ENCODE peak calls at places on chromosomes 5 and 9, in nine cellular contexts. One of them, this sample, is unnamed.

GRCh38 chr5:68749076-68749475 is 344.7 kb upstream of the SLC30A5 start:
- DNase-seq in NB4: no peak
- DNase-seq in aorta: no peak
- DNase-seq in NCI-H1092 treated with DMSO at 0.1 percent for 48 hours: no peak
- DNase-seq in RPMI7951: no peak
- DNase-seq in T follicular helper cell: no peak
- DNase-seq in amniotic epithelial cell: no peak
- DNase-seq in A549: no peak
- DNase-seq in upper lobe of right lung: no peak
- DNase-seq in this sample: no peak

GRCh38 chr5:78638423-78638822 is 10.1 kb downstream of the LHFPL2 start:
- DNase-seq in upper lobe of right lung: no peak
- DNase-seq in A549: peak; percentile 84
- DNase-seq in T follicular helper cell: no peak
- DNase-seq in NB4: no peak
- DNase-seq in NCI-H1092 treated with DMSO at 0.1 percent for 48 hours: no peak
- DNase-seq in amniotic epithelial cell: peak; percentile 95
- DNase-seq in RPMI7951: peak; percentile 99
- DNase-seq in aorta: peak; percentile 81
- DNase-seq in this sample: no peak

GRCh38 chr5:40507095-40507494 is 172.6 kb upstream of the PTGER4 start:
- DNase-seq in A549: no peak
- DNase-seq in NB4: no peak
- DNase-seq in upper lobe of right lung: no peak
- DNase-seq in RPMI7951: no peak
- DNase-seq in aorta: no peak
- DNase-seq in T follicular helper cell: no peak
- DNase-seq in NCI-H1092 treated with DMSO at 0.1 percent for 48 hours: no peak
- DNase-seq in amniotic epithelial cell: no peak
- DNase-seq in this sample: no peak

GRCh38 chr5:32217886-32218396 is 43.8 kb upstream of the GOLPH3 start:
- DNase-seq in amniotic epithelial cell: peak; percentile 50
- DNase-seq in T follicular helper cell: no peak
- DNase-seq in RPMI7951: peak; percentile 30
- DNase-seq in upper lobe of right lung: no peak
- DNase-seq in aorta: no peak
- DNase-seq in NB4: peak; percentile 43
- DNase-seq in NCI-H1092 treated with DMSO at 0.1 percent for 48 hours: no peak
- DNase-seq in A549: no peak
- DNase-seq in this sample: no peak

GRCh38 chr5:43555895-43556606 is 826 bp downstream of the PAIP1 start:
- DNase-seq in RPMI7951: peak; percentile 29
- DNase-seq in T follicular helper cell: peak; percentile 20
- DNase-seq in NCI-H1092 treated with DMSO at 0.1 percent for 48 hours: peak; percentile 47
- DNase-seq in upper lobe of right lung: peak; percentile 86
- DNase-seq in A549: peak; percentile 56
- DNase-seq in amniotic epithelial cell: peak; percentile 30
- DNase-seq in aorta: peak; percentile 84
- DNase-seq in NB4: peak; percentile 67
- DNase-seq in this sample: no peak

GRCh38 chr9:124264812-124265211 is 7.1 kb downstream of the NEK6 start:
- DNase-seq in RPMI7951: no peak
- DNase-seq in NB4: peak; percentile 42
- DNase-seq in T follicular helper cell: no peak
- DNase-seq in amniotic epithelial cell: peak; percentile 36
- DNase-seq in NCI-H1092 treated with DMSO at 0.1 percent for 48 hours: no peak
- DNase-seq in A549: no peak
- DNase-seq in upper lobe of right lung: no peak
- DNase-seq in aorta: no peak
- DNase-seq in this sample: no peak

GRCh38 chr5:168681556-168682183 is 102.5 kb upstream of the PANK3 start:
- DNase-seq in amniotic epithelial cell: peak; percentile 85
- DNase-seq in NB4: no peak
- DNase-seq in A549: no peak
- DNase-seq in aorta: no peak
- DNase-seq in NCI-H1092 treated with DMSO at 0.1 percent for 48 hours: no peak
- DNase-seq in T follicular helper cell: no peak
- DNase-seq in upper lobe of right lung: no peak
- DNase-seq in RPMI7951: no peak
- DNase-seq in this sample: no peak

GRCh38 chr9:133694686-133695085 is 43.5 kb downstream of the SARDH start:
- DNase-seq in NB4: no peak
- DNase-seq in T follicular helper cell: no peak
- DNase-seq in aorta: no peak
- DNase-seq in A549: no peak
- DNase-seq in upper lobe of right lung: no peak
- DNase-seq in amniotic epithelial cell: no peak
- DNase-seq in NCI-H1092 treated with DMSO at 0.1 percent for 48 hours: no peak
- DNase-seq in RPMI7951: no peak
- DNase-seq in this sample: no peak

GRCh38 chr5:107670028-107670926 is 460 bp downstream of the EFNA5 start:
- DNase-seq in RPMI7951: peak; percentile 8
- DNase-seq in A549: peak; percentile 13
- DNase-seq in upper lobe of right lung: peak; percentile 68
- DNase-seq in NB4: no peak
- DNase-seq in T follicular helper cell: no peak
- DNase-seq in NCI-H1092 treated with DMSO at 0.1 percent for 48 hours: peak; percentile 70
- DNase-seq in amniotic epithelial cell: peak; percentile 23
- DNase-seq in aorta: peak; percentile 81
- DNase-seq in this sample: no peak

GRCh38 chr5:158990979-158991378 is 108.7 kb downstream of the EBF1 start:
- DNase-seq in NCI-H1092 treated with DMSO at 0.1 percent for 48 hours: no peak
- DNase-seq in T follicular helper cell: no peak
- DNase-seq in RPMI7951: no peak
- DNase-seq in amniotic epithelial cell: no peak
- DNase-seq in NB4: no peak
- DNase-seq in upper lobe of right lung: no peak
- DNase-seq in aorta: no peak
- DNase-seq in A549: no peak
- DNase-seq in this sample: no peak

GRCh38 chr9:138023394-138024124 is 146.0 kb downstream of the CACNA1B start:
- DNase-seq in T follicular helper cell: no peak
- DNase-seq in NB4: no peak
- DNase-seq in A549: no peak
- DNase-seq in NCI-H1092 treated with DMSO at 0.1 percent for 48 hours: peak; percentile 47
- DNase-seq in aorta: peak; percentile 56
- DNase-seq in RPMI7951: no peak
- DNase-seq in upper lobe of right lung: peak; percentile 52
- DNase-seq in amniotic epithelial cell: no peak
- DNase-seq in this sample: no peak

GRCh38 chr5:93425102-93425501 is 155.9 kb downstream of the NR2F1-AS1 start:
- DNase-seq in amniotic epithelial cell: no peak
- DNase-seq in A549: no peak
- DNase-seq in aorta: no peak
- DNase-seq in NCI-H1092 treated with DMSO at 0.1 percent for 48 hours: no peak
- DNase-seq in RPMI7951: no peak
- DNase-seq in T follicular helper cell: no peak
- DNase-seq in upper lobe of right lung: no peak
- DNase-seq in NB4: no peak
- DNase-seq in this sample: no peak

GRCh38 chr5:71836084-71836483 is 117.0 kb downstream of the CARTPT start:
- DNase-seq in NB4: no peak
- DNase-seq in aorta: no peak
- DNase-seq in upper lobe of right lung: no peak
- DNase-seq in T follicular helper cell: no peak
- DNase-seq in NCI-H1092 treated with DMSO at 0.1 percent for 48 hours: no peak
- DNase-seq in A549: peak; percentile 10
- DNase-seq in RPMI7951: peak; percentile 4
- DNase-seq in amniotic epithelial cell: peak; percentile 6
- DNase-seq in this sample: no peak

GRCh38 chr5:171521219-171521633 is 101.8 kb downstream of the FGF18 start:
- DNase-seq in NCI-H1092 treated with DMSO at 0.1 percent for 48 hours: no peak
- DNase-seq in aorta: peak; percentile 86
- DNase-seq in upper lobe of right lung: no peak
- DNase-seq in NB4: no peak
- DNase-seq in A549: peak; percentile 89
- DNase-seq in T follicular helper cell: no peak
- DNase-seq in amniotic epithelial cell: peak; percentile 90
- DNase-seq in RPMI7951: peak; percentile 88
- DNase-seq in this sample: peak; percentile 34

GRCh38 chr9:34139477-34140146 is 13.1 kb upstream of the DCAF12 start:
- DNase-seq in NCI-H1092 treated with DMSO at 0.1 percent for 48 hours: peak; percentile 34
- DNase-seq in amniotic epithelial cell: peak; percentile 96
- DNase-seq in upper lobe of right lung: no peak
- DNase-seq in RPMI7951: peak; percentile 83
- DNase-seq in A549: peak; percentile 36
- DNase-seq in NB4: peak; percentile 56
- DNase-seq in aorta: no peak
- DNase-seq in T follicular helper cell: no peak
- DNase-seq in this sample: no peak

GRCh38 chr9:131370638-131371037 is 23.2 kb upstream of the PRRC2B start:
- DNase-seq in amniotic epithelial cell: no peak
- DNase-seq in T follicular helper cell: no peak
- DNase-seq in aorta: no peak
- DNase-seq in RPMI7951: no peak
- DNase-seq in NCI-H1092 treated with DMSO at 0.1 percent for 48 hours: no peak
- DNase-seq in A549: no peak
- DNase-seq in upper lobe of right lung: no peak
- DNase-seq in NB4: no peak
- DNase-seq in this sample: no peak

GRCh38 chr5:34538026-34538672 is 118.0 kb upstream of the RAI14 start:
- DNase-seq in aorta: no peak
- DNase-seq in NCI-H1092 treated with DMSO at 0.1 percent for 48 hours: no peak
- DNase-seq in T follicular helper cell: no peak
- DNase-seq in NB4: peak; percentile 20
- DNase-seq in RPMI7951: no peak
- DNase-seq in amniotic epithelial cell: no peak
- DNase-seq in upper lobe of right lung: peak; percentile 69
- DNase-seq in A549: no peak
- DNase-seq in this sample: no peak

GRCh38 chr5:141617682-141618029 is 1.1 kb downstream of the DIAPH1 start:
- DNase-seq in NB4: peak; percentile 37
- DNase-seq in amniotic epithelial cell: no peak
- DNase-seq in upper lobe of right lung: no peak
- DNase-seq in RPMI7951: peak; percentile 43
- DNase-seq in NCI-H1092 treated with DMSO at 0.1 percent for 48 hours: no peak
- DNase-seq in aorta: no peak
- DNase-seq in A549: no peak
- DNase-seq in T follicular helper cell: no peak
- DNase-seq in this sample: no peak

GRCh38 chr9:129626079-129626943 is at the start of gene NTMT1:
- DNase-seq in upper lobe of right lung: peak; percentile 94
- DNase-seq in NB4: peak; percentile 87
- DNase-seq in amniotic epithelial cell: peak; percentile 62
- DNase-seq in A549: peak; percentile 77
- DNase-seq in NCI-H1092 treated with DMSO at 0.1 percent for 48 hours: peak; percentile 81
- DNase-seq in T follicular helper cell: peak; percentile 90
- DNase-seq in aorta: peak; percentile 96
- DNase-seq in RPMI7951: peak; percentile 75
- DNase-seq in this sample: no peak

GRCh38 chr5:35470866-35471265 is 146.8 kb upstream of the SPEF2 start:
- DNase-seq in amniotic epithelial cell: peak; percentile 51
- DNase-seq in T follicular helper cell: no peak
- DNase-seq in NB4: no peak
- DNase-seq in upper lobe of right lung: no peak
- DNase-seq in RPMI7951: peak; percentile 3
- DNase-seq in NCI-H1092 treated with DMSO at 0.1 percent for 48 hours: no peak
- DNase-seq in aorta: no peak
- DNase-seq in A549: no peak
- DNase-seq in this sample: no peak

GRCh38 chr5:168931638-168932345 is 352.6 kb upstream of the PANK3 start:
- DNase-seq in NB4: peak; percentile 95
- DNase-seq in upper lobe of right lung: no peak
- DNase-seq in T follicular helper cell: no peak
- DNase-seq in amniotic epithelial cell: peak; percentile 84
- DNase-seq in NCI-H1092 treated with DMSO at 0.1 percent for 48 hours: no peak
- DNase-seq in A549: no peak
- DNase-seq in aorta: no peak
- DNase-seq in RPMI7951: peak; percentile 26
- DNase-seq in this sample: peak; percentile 67

GRCh38 chr9:120841930-120842684 is 615 bp downstream of the PSMD5 start:
- DNase-seq in RPMI7951: peak; percentile 24
- DNase-seq in NB4: no peak
- DNase-seq in aorta: no peak
- DNase-seq in A549: peak; percentile 16
- DNase-seq in T follicular helper cell: no peak
- DNase-seq in NCI-H1092 treated with DMSO at 0.1 percent for 48 hours: no peak
- DNase-seq in amniotic epithelial cell: no peak
- DNase-seq in upper lobe of right lung: no peak
- DNase-seq in this sample: no peak

GRCh38 chr5:36240779-36241635 is 718 bp downstream of the NADK2 start:
- DNase-seq in upper lobe of right lung: peak; percentile 80
- DNase-seq in aorta: peak; percentile 86
- DNase-seq in amniotic epithelial cell: peak; percentile 57
- DNase-seq in NB4: peak; percentile 82
- DNase-seq in RPMI7951: peak; percentile 72
- DNase-seq in NCI-H1092 treated with DMSO at 0.1 percent for 48 hours: peak; percentile 29
- DNase-seq in T follicular helper cell: no peak
- DNase-seq in A549: peak; percentile 41
- DNase-seq in this sample: no peak

GRCh38 chr5:14450055-14450524 is 131.5 kb upstream of the OTULINL start:
- DNase-seq in A549: no peak
- DNase-seq in aorta: peak; percentile 83
- DNase-seq in amniotic epithelial cell: peak; percentile 62
- DNase-seq in RPMI7951: peak; percentile 86
- DNase-seq in T follicular helper cell: no peak
- DNase-seq in upper lobe of right lung: no peak
- DNase-seq in NCI-H1092 treated with DMSO at 0.1 percent for 48 hours: no peak
- DNase-seq in NB4: no peak
- DNase-seq in this sample: no peak

GRCh38 chr9:114889802-114890224 is 40.6 kb downstream of the TNFSF8 start:
- DNase-seq in T follicular helper cell: no peak
- DNase-seq in RPMI7951: peak; percentile 97
- DNase-seq in amniotic epithelial cell: no peak
- DNase-seq in NCI-H1092 treated with DMSO at 0.1 percent for 48 hours: no peak
- DNase-seq in aorta: no peak
- DNase-seq in NB4: no peak
- DNase-seq in A549: no peak
- DNase-seq in upper lobe of right lung: peak; percentile 79
- DNase-seq in this sample: no peak

GRCh38 chr5:62457071-62457470 is 44.5 kb downstream of the IPO11 start:
- DNase-seq in NB4: no peak
- DNase-seq in T follicular helper cell: no peak
- DNase-seq in A549: no peak
- DNase-seq in RPMI7951: peak; percentile 11
- DNase-seq in NCI-H1092 treated with DMSO at 0.1 percent for 48 hours: no peak
- DNase-seq in upper lobe of right lung: no peak
- DNase-seq in aorta: no peak
- DNase-seq in amniotic epithelial cell: peak; percentile 69
- DNase-seq in this sample: no peak

GRCh38 chr9:84894859-84895258 is 225.3 kb downstream of the NTRK2 start:
- DNase-seq in upper lobe of right lung: no peak
- DNase-seq in aorta: no peak
- DNase-seq in NCI-H1092 treated with DMSO at 0.1 percent for 48 hours: no peak
- DNase-seq in NB4: no peak
- DNase-seq in A549: no peak
- DNase-seq in amniotic epithelial cell: no peak
- DNase-seq in RPMI7951: no peak
- DNase-seq in T follicular helper cell: no peak
- DNase-seq in this sample: no peak

GRCh38 chr9:132135456-132135855 is 26.4 kb upstream of the NTNG2 start:
- DNase-seq in amniotic epithelial cell: no peak
- DNase-seq in upper lobe of right lung: no peak
- DNase-seq in NCI-H1092 treated with DMSO at 0.1 percent for 48 hours: no peak
- DNase-seq in A549: no peak
- DNase-seq in T follicular helper cell: no peak
- DNase-seq in RPMI7951: no peak
- DNase-seq in aorta: no peak
- DNase-seq in NB4: no peak
- DNase-seq in this sample: no peak

GRCh38 chr5:154860123-154860522 is 1.7 kb downstream of the CNOT8 start:
- DNase-seq in aorta: no peak
- DNase-seq in NCI-H1092 treated with DMSO at 0.1 percent for 48 hours: no peak
- DNase-seq in upper lobe of right lung: peak; percentile 72
- DNase-seq in NB4: peak; percentile 80
- DNase-seq in RPMI7951: peak; percentile 24
- DNase-seq in T follicular helper cell: no peak
- DNase-seq in amniotic epithelial cell: peak; percentile 80
- DNase-seq in A549: no peak
- DNase-seq in this sample: no peak

GRCh38 chr9:131049829-131050715 is 41.1 kb downstream of the LAMC3 start:
- DNase-seq in NB4: no peak
- DNase-seq in A549: no peak
- DNase-seq in amniotic epithelial cell: no peak
- DNase-seq in T follicular helper cell: no peak
- DNase-seq in upper lobe of right lung: no peak
- DNase-seq in NCI-H1092 treated with DMSO at 0.1 percent for 48 hours: no peak
- DNase-seq in RPMI7951: peak; percentile 10
- DNase-seq in aorta: no peak
- DNase-seq in this sample: no peak

GRCh38 chr9:137956039-137956438 is 78.5 kb downstream of the CACNA1B start:
- DNase-seq in T follicular helper cell: no peak
- DNase-seq in aorta: no peak
- DNase-seq in upper lobe of right lung: no peak
- DNase-seq in NCI-H1092 treated with DMSO at 0.1 percent for 48 hours: no peak
- DNase-seq in NB4: no peak
- DNase-seq in RPMI7951: no peak
- DNase-seq in A549: no peak
- DNase-seq in amniotic epithelial cell: no peak
- DNase-seq in this sample: no peak